ENCODE peak calls at places on chromosome 22, in five cellular contexts. C, S, U, Z and P are unnamed samples.
A peak's percentile ranks its signal among the peaks of the same experiment; 100 is the strongest.

GRCh38 chr22:43951966-43952365 is 3.3 kb upstream of the SAMM50 start:
- DNase-seq in C (no peak), S (no peak), U (no peak), Z (no peak), P (no peak)

GRCh38 chr22:38924197-38924952 is 33.0 kb upstream of the APOBEC3A start:
- DNase-seq in C (peak; percentile 94), S (no peak), U (peak; percentile 89), Z (peak; percentile 82), P (no peak)

GRCh38 chr22:18032455-18033101 is 8.2 kb upstream of the MICAL3 start:
- DNase-seq in C (peak; percentile 43), S (no peak), U (peak; percentile 47), Z (peak; percentile 73), P (no peak)

GRCh38 chr22:22219140-22219996 is 25.2 kb upstream of the VPREB1 start:
- DNase-seq in C (no peak), S (no peak), U (no peak), Z (no peak), P (no peak)

GRCh38 chr22:22952531-22953295 is 65.1 kb downstream of the IGLL5 start:
- DNase-seq in C (no peak), S (no peak), U (no peak), Z (no peak), P (no peak)

GRCh38 chr22:32583074-32583677 is 108.6 kb downstream of the FBXO7 start:
- DNase-seq in C (no peak), S (no peak), U (no peak), Z (no peak), P (no peak)

GRCh38 chr22:45959719-45960476 is 17.1 kb downstream of the WNT7B start:
- DNase-seq in C (no peak), S (no peak), U (no peak), Z (no peak), P (no peak)

GRCh38 chr22:49113758-49114157 is 713.9 kb downstream of the BRD1 start:
- DNase-seq in C (no peak), S (no peak), U (no peak), Z (no peak), P (no peak)

GRCh38 chr22:23089010-23089409 is 18.7 kb downstream of the GNAZ start:
- DNase-seq in C (no peak), S (no peak), U (no peak), Z (no peak), P (no peak)

GRCh38 chr22:21985214-21985613 is 2.6 kb upstream of the TOP3B start:
- DNase-seq in C (no peak), S (no peak), U (no peak), Z (no peak), P (no peak)

GRCh38 chr22:19519041-19519926 is 4.9 kb downstream of the CLDN5 start:
- DNase-seq in C (no peak), S (no peak), U (no peak), Z (no peak), P (no peak)

GRCh38 chr22:32558681-32559355 is 84.2 kb downstream of the FBXO7 start:
- DNase-seq in C (peak; percentile 56), S (no peak), U (peak; percentile 70), Z (peak; percentile 82), P (no peak)

GRCh38 chr22:22593250-22593649 is 34.2 kb upstream of the PRAME start:
- DNase-seq in C (no peak), S (no peak), U (no peak), Z (no peak), P (no peak)

GRCh38 chr22:32542332-32543019 is 67.9 kb downstream of the FBXO7 start:
- DNase-seq in C (no peak), S (no peak), U (peak; percentile 59), Z (no peak), P (no peak)

GRCh38 chr22:40324468-40325305 is 21.6 kb upstream of the ADSL start:
- DNase-seq in C (no peak), S (no peak), U (no peak), Z (no peak), P (no peak)

GRCh38 chr22:33923660-33924246 is 3.5 kb upstream of the LARGE1 start:
- DNase-seq in C (peak; percentile 86), S (no peak), U (peak; percentile 66), Z (peak; percentile 46), P (no peak)

GRCh38 chr22:31605851-31606585 is 56.0 kb downstream of the PISD start:
- DNase-seq in C (no peak), S (no peak), U (no peak), Z (no peak), P (no peak)

GRCh38 chr22:17443413-17444203 is 74.3 kb downstream of the CECR2 start:
- DNase-seq in C (no peak), S (no peak), U (no peak), Z (no peak), P (no peak)

GRCh38 chr22:17269607-17270261 is 50.5 kb upstream of the ADA2 start:
- DNase-seq in C (no peak), S (no peak), U (no peak), Z (no peak), P (no peak)

GRCh38 chr22:50604623-50605348 is 4.2 kb downstream of the MAPK8IP2 start:
- DNase-seq in C (no peak), S (no peak), U (no peak), Z (no peak), P (no peak)

GRCh38 chr22:49207008-49207775 is 620.5 kb downstream of the BRD1 start:
- DNase-seq in C (no peak), S (no peak), U (no peak), Z (no peak), P (no peak)

GRCh38 chr22:35023692-35024363 is 42.1 kb upstream of the ISX start:
- DNase-seq in C (peak; percentile 43), S (peak; percentile 83), U (peak; percentile 8), Z (no peak), P (peak; percentile 58)

GRCh38 chr22:44906248-44906936 is 103.4 kb downstream of the PHF21B start:
- DNase-seq in C (no peak), S (no peak), U (no peak), Z (no peak), P (no peak)

GRCh38 chr22:20741634-20742581 is 32.0 kb upstream of the SERPIND1 start:
- DNase-seq in C (peak; percentile 21), S (no peak), U (peak; percentile 31), Z (peak; percentile 6), P (no peak)

GRCh38 chr22:28950567-28951411 is 67.4 kb downstream of the ZNRF3 start:
- DNase-seq in C (no peak), S (no peak), U (no peak), Z (no peak), P (no peak)
- TF ChIP-seq CTCF in C (no peak), S (peak; percentile 2), U (peak; percentile 17), Z (peak; percentile 43), P (no peak)

GRCh38 chr22:24930678-24931077 is 15.8 kb downstream of the LHFPL7 start:
- DNase-seq in C (no peak), S (no peak), U (no peak), Z (no peak), P (no peak)

GRCh38 chr22:24926428-24926725 is 20.1 kb downstream of the LHFPL7 start:
- DNase-seq in C (no peak), S (no peak), U (no peak), Z (no peak), P (no peak)

GRCh38 chr22:24926849-24927579 is 19.5 kb downstream of the LHFPL7 start:
- DNase-seq in C (peak; percentile 61), S (no peak), U (peak; percentile 18), Z (no peak), P (no peak)

GRCh38 chr22:24928322-24928721 is 18.2 kb downstream of the LHFPL7 start:
- DNase-seq in C (no peak), S (no peak), U (no peak), Z (no peak), P (no peak)

DNA sequence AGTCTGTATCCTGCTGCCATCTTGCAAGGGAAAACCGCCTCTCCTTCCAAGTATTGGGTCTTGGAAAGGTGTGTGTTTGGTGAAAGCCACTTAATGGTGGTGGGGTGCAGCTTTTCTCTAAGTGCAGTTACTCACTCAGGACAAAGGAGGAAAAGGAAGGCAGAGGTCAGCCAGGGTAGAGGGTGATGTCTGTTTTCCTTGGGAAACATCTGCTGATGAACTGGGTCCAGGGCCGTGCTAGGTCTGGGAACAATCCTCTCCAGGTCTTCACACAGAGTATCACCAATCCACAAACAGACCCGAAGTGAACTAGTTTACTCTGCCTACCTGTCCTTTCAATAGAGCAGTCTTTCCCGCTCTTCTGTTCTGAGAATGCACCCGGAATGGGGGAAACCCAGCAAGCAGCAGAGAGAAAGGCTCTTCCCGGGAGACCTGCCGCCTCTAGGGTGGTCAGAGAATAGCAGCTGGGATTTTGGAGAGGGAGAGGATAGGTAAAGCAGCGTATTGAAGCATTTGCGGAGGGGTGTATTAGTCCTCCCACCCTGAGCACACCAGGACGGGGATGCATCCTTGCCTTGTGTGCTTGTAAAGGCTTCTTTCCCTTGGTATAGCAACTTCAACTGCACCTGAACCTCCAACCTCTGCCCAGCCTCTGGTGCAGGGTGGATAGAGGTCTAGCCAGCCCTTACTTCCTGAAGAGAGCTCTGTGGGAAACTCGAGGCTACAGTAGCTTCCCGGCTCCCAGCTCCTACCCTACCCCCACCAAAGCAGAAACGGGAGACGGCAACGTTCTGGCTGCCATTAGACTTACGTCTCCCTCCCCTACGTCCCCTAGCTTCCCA is 20.7 kb downstream of the LHFPL7 start:
- DNase-seq in C (no peak), S (no peak), U (no peak), Z (no peak), P (no peak)
- TF ChIP-seq CTCF in C (no peak), S (no peak), U (no peak), Z (no peak), P (no peak)

DNA sequence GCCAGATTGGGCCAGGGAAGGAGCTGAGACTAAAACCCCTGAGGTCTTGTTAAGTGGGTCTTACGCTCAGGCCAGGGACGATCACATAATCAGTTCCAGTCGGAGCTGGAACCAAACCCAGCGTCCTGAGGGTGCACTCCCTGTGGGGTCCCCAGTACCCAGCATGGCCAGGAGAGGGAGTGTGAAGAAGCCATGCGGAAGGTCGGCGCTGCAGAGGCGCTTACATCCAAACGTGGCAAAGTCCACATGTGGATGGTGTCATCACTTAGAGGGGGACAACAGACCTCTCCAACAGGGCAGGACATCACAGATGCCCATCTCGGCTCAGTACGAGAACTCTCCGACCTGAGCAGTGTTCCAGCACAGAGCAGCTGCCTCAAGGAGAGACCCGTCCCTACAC is 8.3 kb downstream of the ATP5MGL start:
- DNase-seq in C (no peak), S (no peak), U (no peak), Z (no peak), P (no peak)
- TF ChIP-seq CTCF in C (peak; percentile 48), S (peak; percentile 14), U (peak; percentile 43), Z (peak; percentile 71), P (no peak)

GRCh38 chr22:37413546-37413945 is 13.7 kb downstream of the ELFN2 start:
- DNase-seq in C (no peak), S (no peak), U (no peak), Z (no peak), P (no peak)

GRCh38 chr22:37416389-37416788 is 10.9 kb downstream of the ELFN2 start:
- DNase-seq in C (no peak), S (no peak), U (no peak), Z (no peak), P (no peak)

GRCh38 chr22:37416806-37417205 is 10.5 kb downstream of the ELFN2 start:
- DNase-seq in C (no peak), S (no peak), U (no peak), Z (no peak), P (no peak)

GRCh38 chr22:37414288-37414687 is 13.0 kb downstream of the ELFN2 start:
- DNase-seq in C (no peak), S (no peak), U (no peak), Z (no peak), P (no peak)

DNA sequence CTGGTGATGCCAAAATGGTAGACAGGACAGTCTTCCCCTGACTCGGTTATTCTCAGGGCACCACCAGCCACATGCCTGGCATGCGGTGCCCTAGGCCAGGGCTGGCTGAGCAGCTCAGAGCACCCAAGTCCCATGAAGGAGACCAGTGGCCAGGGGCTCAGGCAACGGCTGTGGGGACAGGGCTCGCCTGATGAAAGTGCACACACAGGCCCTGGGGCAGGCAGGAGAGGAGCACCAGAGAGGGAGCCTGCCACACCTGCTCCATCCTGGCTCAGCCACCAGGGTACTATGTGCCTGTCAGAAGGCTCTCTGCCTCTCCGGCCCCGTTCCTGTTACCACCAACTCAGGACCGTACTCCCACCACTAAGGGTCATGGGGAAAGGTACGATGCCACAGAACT is 12.1 kb downstream of the ELFN2 start:
- DNase-seq in C (no peak), S (no peak), U (no peak), Z (no peak), P (no peak)
- TF ChIP-seq CTCF in C (no peak), S (no peak), U (no peak), Z (no peak), P (no peak)